ENCODE peak calls at places on chromosome 11, in seven cellular contexts. E, Z, O, V, F, L and M are unnamed samples.

GRCh38 chr11:74989269-74989655 is 529 bp downstream of the NEU3 start:
- DNase-seq in E (no peak), Z (peak; percentile 22), O (no peak), V (no peak), F (peak; percentile 25), L (peak; percentile 13), M (no peak)

GRCh38 chr11:13216019-13217006 is 61.3 kb upstream of the BMAL1 start:
- DNase-seq in E (no peak), Z (peak; percentile 88), O (peak; percentile 59), V (no peak), F (no peak), L (no peak), M (no peak)

GRCh38 chr11:70625921-70626518 is 227.7 kb downstream of the CTTN start:
- DNase-seq in E (no peak), Z (no peak), O (no peak), V (no peak), F (no peak), L (no peak), M (no peak)

GRCh38 chr11:68839054-68839865 is 2.5 kb downstream of the CPT1A start:
- DNase-seq in E (peak; percentile 98), Z (peak; percentile 93), O (peak; percentile 63), V (peak; percentile 88), F (peak; percentile 95), L (peak; percentile 96), M (peak; percentile 90)

GRCh38 chr11:8223513-8223899 is 40.2 kb downstream of the LMO1 start:
- DNase-seq in E (peak; percentile 30), Z (no peak), O (no peak), V (no peak), F (no peak), L (no peak), M (no peak)

GRCh38 chr11:119352857-119353260 is 6.4 kb upstream of the MFRP start:
- DNase-seq in E (no peak), Z (peak; percentile 82), O (no peak), V (no peak), F (peak; percentile 77), L (no peak), M (no peak)

GRCh38 chr11:117045196-117045595 is 53.0 kb downstream of the SIK3 start:
- DNase-seq in E (no peak), Z (no peak), O (no peak), V (no peak), F (peak; percentile 83), L (peak; percentile 53), M (no peak)

GRCh38 chr11:108319541-108320145 is 96.8 kb downstream of the ATM start:
- DNase-seq in E (no peak), Z (peak; percentile 22), O (no peak), V (no peak), F (no peak), L (no peak), M (no peak)

GRCh38 chr11:96054870-96055705 is 131.2 kb upstream of the MTMR2 start:
- DNase-seq in E (no peak), Z (peak; percentile 66), O (no peak), V (no peak), F (peak; percentile 62), L (peak; percentile 22), M (no peak)

GRCh38 chr11:30586251-30587144 is at the start of gene MPPED2:
- DNase-seq in E (peak; percentile 65), Z (no peak), O (no peak), V (no peak), F (no peak), L (peak; percentile 74), M (no peak)

GRCh38 chr11:2483426-2483825 is 38.6 kb downstream of the KCNQ1 start:
- DNase-seq in E (peak; percentile 25), Z (no peak), O (no peak), V (no peak), F (no peak), L (peak; percentile 5), M (no peak)

GRCh38 chr11:101797335-101797734 is 117.5 kb upstream of the CEP126 start:
- DNase-seq in E (no peak), Z (peak; percentile 22), O (no peak), V (no peak), F (no peak), L (no peak), M (no peak)

GRCh38 chr11:13368041-13368446 is 90.5 kb downstream of the BMAL1 start:
- DNase-seq in E (no peak), Z (peak; percentile 15), O (no peak), V (no peak), F (no peak), L (no peak), M (no peak)

GRCh38 chr11:77140231-77140959 is 12.3 kb downstream of the MYO7A start:
- DNase-seq in E (no peak), Z (peak; percentile 91), O (no peak), V (no peak), F (no peak), L (no peak), M (no peak)

GRCh38 chr11:83044958-83045712 is 26.6 kb downstream of the RAB30 start:
- DNase-seq in E (no peak), Z (peak; percentile 69), O (no peak), V (no peak), F (no peak), L (no peak), M (no peak)

GRCh38 chr11:210122-210802 is 2.8 kb downstream of the RIC8A start:
- DNase-seq in E (peak; percentile 39), Z (peak; percentile 69), O (no peak), V (no peak), F (no peak), L (no peak), M (peak; percentile 25)

GRCh38 chr11:129896062-129896461 is 684 bp upstream of the NFRKB start:
- DNase-seq in E (no peak), Z (no peak), O (no peak), V (no peak), F (no peak), L (no peak), M (no peak)

GRCh38 chr11:26896716-26897115 is 97.2 kb upstream of the FIBIN start:
- DNase-seq in E (no peak), Z (no peak), O (no peak), V (no peak), F (no peak), L (no peak), M (no peak)

GRCh38 chr11:64859542-64860414 is 15.3 kb upstream of the CDC42BPG start:
- DNase-seq in E (no peak), Z (no peak), O (no peak), V (no peak), F (peak; percentile 57), L (no peak), M (no peak)

GRCh38 chr11:86244063-86244521 is 461 bp upstream of the EED start:
- DNase-seq in E (peak; percentile 92), Z (peak; percentile 90), O (no peak), V (peak; percentile 34), F (peak; percentile 91), L (peak; percentile 91), M (peak; percentile 83)

GRCh38 chr11:66022401-66023185 is 3.7 kb downstream of the CATSPER1 start:
- DNase-seq in E (peak; percentile 89), Z (peak; percentile 62), O (no peak), V (peak; percentile 83), F (peak; percentile 47), L (peak; percentile 94), M (peak; percentile 77)

GRCh38 chr11:122367809-122368231 is 251.8 kb upstream of the BLID start:
- DNase-seq in E (no peak), Z (peak; percentile 41), O (no peak), V (no peak), F (peak; percentile 63), L (no peak), M (no peak)

GRCh38 chr11:42524534-42525227 is 787.1 kb upstream of the API5 start:
- DNase-seq in E (no peak), Z (peak; percentile 82), O (peak; percentile 24), V (no peak), F (peak; percentile 75), L (peak; percentile 37), M (no peak)

GRCh38 chr11:35109827-35110226 is 29.1 kb upstream of the CD44 start:
- DNase-seq in E (no peak), Z (no peak), O (no peak), V (no peak), F (no peak), L (no peak), M (no peak)

GRCh38 chr11:129280027-129280811 is 88.1 kb upstream of the ARHGAP32 start:
- DNase-seq in E (no peak), Z (peak; percentile 29), O (no peak), V (no peak), F (peak; percentile 16), L (no peak), M (peak; percentile 1)

GRCh38 chr11:90288207-90288821 is 65.5 kb upstream of the CHORDC1 start:
- DNase-seq in E (no peak), Z (peak; percentile 17), O (no peak), V (no peak), F (no peak), L (peak; percentile 36), M (no peak)

GRCh38 chr11:2933376-2934056 is 4.3 kb upstream of the PHLDA2 start:
- DNase-seq in E (peak; percentile 94), Z (peak; percentile 77), O (no peak), V (no peak), F (peak; percentile 35), L (no peak), M (peak; percentile 26)

GRCh38 chr11:107591446-107592236 is 694 bp downstream of the ELMOD1 start:
- DNase-seq in E (no peak), Z (no peak), O (no peak), V (no peak), F (no peak), L (peak; percentile 40), M (no peak)

GRCh38 chr11:122100222-122101080 is 15.6 kb downstream of the BLID start:
- DNase-seq in E (peak; percentile 65), Z (peak; percentile 80), O (no peak), V (peak; percentile 43), F (no peak), L (no peak), M (no peak)

GRCh38 chr11:120718171-120718570 is 206.6 kb downstream of the GRIK4 start:
- DNase-seq in E (no peak), Z (no peak), O (no peak), V (no peak), F (no peak), L (no peak), M (no peak)

GRCh38 chr11:93652161-93652597 is 9.3 kb upstream of the CEP295 start:
- DNase-seq in E (no peak), Z (peak; percentile 66), O (no peak), V (no peak), F (peak; percentile 44), L (peak; percentile 49), M (no peak)

GRCh38 chr11:64767344-64768299 is 7.8 kb upstream of the PYGM start:
- DNase-seq in E (peak; percentile 72), Z (peak; percentile 80), O (no peak), V (peak; percentile 91), F (peak; percentile 60), L (peak; percentile 63), M (peak; percentile 80)

GRCh38 chr11:1889941-1890855 is 1.5 kb downstream of the PRR33 start:
- DNase-seq in E (peak; percentile 57), Z (no peak), O (no peak), V (no peak), F (no peak), L (no peak), M (no peak)

GRCh38 chr11:8261921-8262551 is 1.6 kb downstream of the LMO1 start:
- DNase-seq in E (peak; percentile 19), Z (no peak), O (no peak), V (no peak), F (no peak), L (no peak), M (no peak)

GRCh38 chr11:73343076-73343833 is 32.9 kb upstream of the RELT start:
- DNase-seq in E (no peak), Z (no peak), O (no peak), V (no peak), F (no peak), L (no peak), M (no peak)